ENCODE peak calls at places on chromosomes 7 and 10, in eight cellular contexts. V, N, E, L, W, Y, I and D are unnamed samples.

GRCh38 chr10:72419241-72419640 is 64.5 kb upstream of the DNAJB12 start:
- DNase-seq in L (no peak), E (no peak), Y (no peak), I (no peak), V (no peak), N (no peak), W (no peak), D (no peak)

GRCh38 chr10:19416164-19416563 is 367.6 kb downstream of the MALRD1 start:
- DNase-seq in E (no peak), L (no peak), I (no peak), N (no peak), V (no peak), Y (no peak), W (no peak), D (no peak)

GRCh38 chr10:116138897-116139296 is 134.1 kb downstream of the GFRA1 start:
- DNase-seq in E (no peak), V (no peak), I (no peak), Y (no peak), W (no peak), L (no peak), N (no peak), D (no peak)

GRCh38 chr10:62637249-62638061 is 167.1 kb upstream of the ADO start:
- DNase-seq in Y (no peak), E (peak; percentile 49), I (no peak), N (peak; percentile 65), V (peak; percentile 37), L (peak; percentile 45), W (peak; percentile 68), D (peak; percentile 78)

GRCh38 chr10:95262763-95263518 is 27.9 kb downstream of the PDLIM1 start:
- DNase-seq in I (no peak), Y (no peak), E (no peak), N (no peak), W (no peak), V (no peak), L (no peak), D (no peak)

GRCh38 chr7:128108641-128109423 is 77.6 kb upstream of the LRRC4 start:
- DNase-seq in N (peak; percentile 97), Y (peak; percentile 18), E (no peak), V (no peak), W (no peak), I (peak; percentile 44), L (no peak), D (no peak)

GRCh38 chr7:94249631-94250030 is 145.1 kb upstream of the COL1A2 start:
- DNase-seq in N (no peak), E (no peak), Y (no peak), L (no peak), W (no peak), I (no peak), V (no peak), D (no peak)

GRCh38 chr10:114393886-114394285 is 10.4 kb downstream of the AFAP1L2 start:
- DNase-seq in E (no peak), L (no peak), I (no peak), W (no peak), Y (no peak), V (no peak), N (no peak), D (peak; percentile 56)

GRCh38 chr7:51324206-51324884 is 7.7 kb upstream of the COBL start:
- DNase-seq in W (no peak), N (peak; percentile 68), V (no peak), E (no peak), I (peak; percentile 85), L (no peak), Y (no peak), D (no peak)

GRCh38 chr7:1544896-1545416 is 11.0 kb downstream of the TMEM184A start:
- DNase-seq in I (no peak), V (no peak), N (no peak), Y (no peak), W (no peak), L (no peak), E (no peak), D (no peak)

GRCh38 chr7:128390871-128391565 is 18.8 kb downstream of the IMPDH1 start:
- DNase-seq in L (no peak), Y (no peak), N (no peak), E (no peak), V (no peak), I (no peak), W (no peak), D (no peak)

GRCh38 chr7:20189852-20190251 is 27.3 kb downstream of the MACC1 start:
- DNase-seq in W (no peak), L (no peak), Y (no peak), N (no peak), I (no peak), E (no peak), V (no peak), D (no peak)

GRCh38 chr10:24438800-24439199 is 229.9 kb downstream of the KIAA1217 start:
- DNase-seq in V (no peak), Y (no peak), W (no peak), E (no peak), L (no peak), N (no peak), I (no peak), D (no peak)

GRCh38 chr10:101838416-101838970 is 5.1 kb downstream of the KCNIP2 start:
- DNase-seq in I (no peak), E (no peak), W (no peak), V (no peak), L (no peak), Y (no peak), N (no peak), D (no peak)

GRCh38 chr10:6062101-6062771 is at the start of gene IL2RA:
- DNase-seq in E (peak; percentile 30), Y (no peak), L (peak; percentile 51), I (no peak), V (no peak), W (peak; percentile 50), N (peak; percentile 19), D (peak; percentile 88)

GRCh38 chr10:62650411-62650810 is 154.1 kb upstream of the ADO start:
- DNase-seq in I (no peak), V (no peak), W (no peak), L (no peak), Y (no peak), E (no peak), N (no peak), D (no peak)

GRCh38 chr10:28684157-28684985 is 7.0 kb downstream of the BAMBI start:
- DNase-seq in W (no peak), Y (no peak), V (no peak), E (no peak), I (no peak), L (no peak), N (no peak), D (no peak)

GRCh38 chr10:69051710-69052487 is 36.0 kb upstream of the SRGN start:
- DNase-seq in L (no peak), N (peak; percentile 62), W (no peak), E (no peak), I (no peak), Y (no peak), V (no peak), D (no peak)

GRCh38 chr10:73585223-73585784 is 5.8 kb downstream of the USP54 start:
- DNase-seq in N (no peak), E (no peak), Y (no peak), W (no peak), V (no peak), I (no peak), L (no peak), D (no peak)

GRCh38 chr7:68529221-68529620 is 1069.1 kb upstream of the AUTS2 start:
- DNase-seq in W (no peak), Y (no peak), N (peak; percentile 48), I (peak; percentile 19), V (no peak), E (no peak), L (no peak), D (no peak)

GRCh38 chr10:125006188-125006680 is 64.3 kb downstream of the ZRANB1 start:
- DNase-seq in E (no peak), Y (no peak), V (no peak), L (no peak), I (no peak), W (no peak), N (no peak), D (no peak)